ENCODE peak calls at places on chromosomes 1 and 21, in four cellular contexts. O is ascending aorta, Q is GM12865, Z is kidney. D is an unnamed sample.

GRCh38 chr1:15919316-15919715 is 56.6 kb downstream of the ZBTB17 start:
- DNase-seq in Z (no peak), Q (peak), O (no peak), D (peak)

GRCh38 chr1:94803517-94804441 is 16.4 kb upstream of the SLC44A3 start:
- DNase-seq in Z (no peak), O (no peak), Q (no peak), D (no peak)

GRCh38 chr1:8821084-8821483 is 3.6 kb upstream of the RERE start:
- DNase-seq in Z (no peak), O (no peak), Q (no peak), D (no peak)

GRCh38 chr1:32919811-32920733 is 18.9 kb upstream of the TMEM54 start:
- DNase-seq in Q (no peak), Z (no peak), O (no peak), D (no peak)

GRCh38 chr1:230158422-230159291 is 91.6 kb downstream of the GALNT2 start:
- DNase-seq in Q (no peak), O (no peak), Z (no peak), D (no peak)

GRCh38 chr1:78586572-78586971 is 33.7 kb upstream of the IFI44L start:
- DNase-seq in Q (no peak), O (no peak), Z (no peak), D (no peak)

GRCh38 chr1:93995837-93996526 is 86.8 kb upstream of the GCLM start:
- DNase-seq in O (no peak), Q (no peak), Z (no peak), D (no peak)

GRCh38 chr1:5745776-5746610 is 246.2 kb downstream of the NPHP4 start:
- DNase-seq in Z (peak), O (no peak), Q (peak), D (peak)

GRCh38 chr1:201712387-201713092 is 116.4 kb upstream of the IPO9 start:
- DNase-seq in O (no peak), Q (no peak), Z (no peak), D (no peak)

GRCh38 chr1:224521904-224522734 is 87.5 kb upstream of the WDR26 start:
- DNase-seq in Q (no peak), O (no peak), Z (no peak), D (no peak)

GRCh38 chr1:84344286-84344685 is 42.8 kb downstream of the SAMD13 start:
- DNase-seq in Z (no peak), Q (no peak), O (no peak), D (no peak)

GRCh38 chr1:51551848-51552296 is 32.8 kb upstream of the EPS15 start:
- DNase-seq in O (no peak), Q (peak), Z (no peak), D (peak)

GRCh38 chr1:105914403-105914802 is 1142.1 kb upstream of the PRMT6 start:
- DNase-seq in O (no peak), Q (no peak), Z (no peak), D (no peak)

GRCh38 chr1:34176830-34177613 is at the start of gene C1orf94:
- DNase-seq in Q (no peak), O (no peak), Z (no peak), D (no peak)

GRCh38 chr1:29711582-29712274 is 475.4 kb downstream of the PTPRU start:
- DNase-seq in Q (peak), O (peak), Z (no peak), D (no peak)

GRCh38 chr1:172154571-172154970 is 265.9 kb upstream of the C1orf105 start:
- DNase-seq in Q (peak), Z (no peak), O (no peak), D (peak)

GRCh38 chr21:36557316-36557715 is 77.4 kb upstream of the CLDN14 start:
- DNase-seq in Q (no peak), Z (no peak), O (no peak), D (no peak)

GRCh38 chr1:161068306-161069200 is 1.1 kb downstream of the ARHGAP30 start:
- DNase-seq in Z (peak), O (peak), Q (peak), D (peak)

DNA sequence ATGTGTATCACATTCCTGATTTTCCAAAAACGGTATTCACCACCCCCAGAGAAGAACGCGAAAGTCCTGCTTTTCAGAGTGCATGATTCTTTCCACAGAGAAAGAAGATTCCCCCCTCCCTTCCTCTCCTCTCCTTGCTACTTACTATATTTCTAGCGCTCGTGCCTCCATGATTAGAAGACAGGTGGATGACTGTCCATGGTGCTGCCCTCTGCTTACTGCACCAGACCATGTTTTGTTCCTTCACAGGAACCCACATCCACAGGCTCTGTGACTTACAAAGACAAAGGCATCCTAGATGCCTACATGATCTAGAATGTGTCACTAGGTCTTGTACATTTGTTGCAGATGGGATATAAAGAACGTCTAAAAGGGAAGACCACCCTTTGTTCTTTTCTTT is 49.1 kb upstream of the ZNF648 start:
- DNase-seq in Q (no peak), O (no peak), Z (no peak), D (no peak)
- TF ChIP-seq CTCF in Q (no peak), O (no peak), Z (no peak), D (no peak)

GRCh38 chr1:176656257-176656995 is 193.5 kb downstream of the PAPPA2 start:
- DNase-seq in O (peak), Q (no peak), Z (no peak), D (no peak)
- TF ChIP-seq CTCF in O (peak), Q (no peak), Z (no peak), D (no peak)

DNA sequence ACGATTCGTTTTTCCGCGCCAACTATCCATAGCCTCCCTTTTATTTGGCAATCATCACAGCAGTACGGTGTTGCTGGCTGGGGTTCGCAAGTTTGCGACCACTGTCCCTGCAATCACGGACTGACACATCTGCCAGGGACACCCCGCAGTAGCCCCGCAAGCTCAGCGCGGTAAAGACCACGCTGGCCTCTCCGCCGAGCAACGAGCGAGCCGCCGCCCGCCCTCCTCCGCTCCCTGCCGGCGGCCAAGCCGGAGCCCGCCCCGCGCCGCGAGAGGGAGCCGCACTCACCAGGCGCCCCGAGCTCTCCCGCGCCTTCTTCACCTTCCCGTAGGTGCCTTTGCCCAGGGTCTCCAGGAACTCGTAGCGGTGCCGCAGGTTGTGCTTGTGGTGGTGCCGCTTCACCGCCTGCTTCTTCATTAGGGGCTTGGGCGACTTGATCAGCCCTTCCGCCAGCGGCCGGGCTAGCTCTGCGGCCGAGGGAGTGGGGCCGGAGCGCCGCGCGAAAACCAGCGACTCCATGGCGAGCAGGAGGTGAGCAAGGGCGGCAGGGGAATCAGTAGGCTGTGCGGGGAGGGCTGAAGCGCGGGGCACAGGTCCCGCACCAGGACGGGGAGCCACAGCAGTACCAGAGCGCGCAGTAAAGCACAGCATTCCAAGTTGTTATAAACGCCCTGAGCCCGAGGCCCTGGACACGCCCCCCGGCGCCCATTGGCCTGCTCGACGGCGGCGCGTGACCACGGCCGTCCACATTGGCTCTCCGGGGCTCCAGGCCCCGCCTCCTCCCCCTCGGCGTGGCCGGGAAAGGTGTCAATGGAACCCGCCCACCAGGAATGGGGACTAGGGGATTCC is at the start of gene NUAK2:
- DNase-seq in Z (peak), Q (peak), O (peak), D (peak)
- TF ChIP-seq CTCF in Z (no peak), Q (peak), O (peak), D (peak)

GRCh38 chr1:1359668-1360468 is 1.5 kb upstream of the MXRA8 start:
- DNase-seq in Q (no peak), O (no peak), Z (peak), D (no peak)

GRCh38 chr1:1359316-1359667 is 937 bp upstream of the MXRA8 start:
- DNase-seq in Q (no peak), O (no peak), Z (no peak), D (peak)

GRCh38 chr1:1361982-1362423 is 3.6 kb upstream of the MXRA8 start:
- DNase-seq in Q (no peak), Z (peak), O (no peak), D (no peak)

GRCh38 chr1:1361233-1361981 is 3.1 kb upstream of the MXRA8 start:
- DNase-seq in Q (no peak), O (no peak), Z (no peak), D (no peak)

DNA sequence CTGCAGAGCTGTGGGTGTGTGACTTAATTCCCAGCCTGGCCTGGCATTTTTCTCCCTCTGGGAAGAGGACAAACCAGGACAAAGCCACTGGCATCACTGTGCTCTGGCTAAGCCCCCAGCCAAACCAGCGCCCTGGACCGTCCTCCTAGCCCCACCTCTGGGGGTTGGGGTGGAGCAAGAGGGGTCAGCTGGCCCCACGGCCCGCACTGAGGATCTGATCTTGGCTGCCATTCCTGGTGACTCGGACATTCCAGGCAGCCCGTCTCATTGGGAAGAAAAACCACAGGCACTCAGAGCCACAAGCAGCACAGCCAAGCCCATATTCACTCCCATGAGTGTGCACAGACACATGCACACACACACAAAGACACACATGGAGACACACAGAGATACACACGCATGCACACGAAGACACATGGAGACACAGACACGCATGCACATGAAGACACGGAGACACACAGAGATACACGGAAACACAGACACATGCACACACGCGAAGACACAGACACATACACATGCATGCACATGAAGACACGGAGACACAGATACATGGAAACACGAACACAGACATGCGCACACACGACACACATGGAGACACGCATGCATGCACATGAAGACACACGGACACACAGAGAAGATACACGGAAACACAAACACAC is 2.3 kb upstream of the MXRA8 start:
- DNase-seq in Q (no peak), O (peak), Z (peak), D (no peak)
- TF ChIP-seq CTCF in Q (no peak), O (no peak), Z (no peak), D (no peak)